ENCODE peak calls at places on chromosomes 6 and 20, in eight cellular contexts. W is uterus, O is HFF-Myc, A is IMR-90, K is adrenal gland, Q is Peyer's patch, R is lower leg skin, M is HepG2. G is an unnamed sample.

GRCh38 chr6:16168121-16168520 is 39.2 kb downstream of the MYLIP start:
- DNase-seq in M (no peak), W (no peak), K (no peak), A (no peak), R (no peak), Q (no peak), O (no peak), G (no peak)

GRCh38 chr6:144647406-144647964 is 362.4 kb downstream of the UTRN start:
- DNase-seq in O (no peak), R (no peak), K (no peak), Q (no peak), M (peak; percentile 46), W (no peak), A (no peak), G (no peak)

GRCh38 chr6:169101981-169102380 is 151.7 kb downstream of the THBS2 start:
- DNase-seq in R (peak; percentile 24), O (peak; percentile 9), W (no peak), K (no peak), A (peak; percentile 37), M (no peak), Q (no peak), G (no peak)

GRCh38 chr20:43037605-43038309 is 151.9 kb downstream of the PTPRT start:
- DNase-seq in O (no peak), A (no peak), W (no peak), R (no peak), Q (no peak), K (no peak), M (no peak), G (no peak)

GRCh38 chr6:11796819-11797218 is 18.2 kb upstream of the ADTRP start:
- DNase-seq in K (no peak), M (no peak), W (no peak), O (no peak), R (no peak), A (no peak), Q (no peak), G (no peak)

GRCh38 chr20:36472656-36473071 is 68.7 kb upstream of the MYL9 start:
- DNase-seq in M (no peak), Q (peak; percentile 79), W (peak; percentile 55), A (no peak), R (peak; percentile 68), O (no peak), K (no peak), G (peak; percentile 65)

GRCh38 chr6:166259296-166259977 is 48.8 kb downstream of the PRR18 start:
- DNase-seq in M (no peak), O (no peak), R (no peak), K (no peak), A (no peak), Q (peak; percentile 66), W (no peak), G (no peak)

GRCh38 chr6:11585426-11586016 is 48.0 kb downstream of the TMEM170B start:
- DNase-seq in Q (no peak), W (no peak), O (peak; percentile 27), K (no peak), R (no peak), A (peak; percentile 79), M (peak; percentile 55), G (peak; percentile 81)

GRCh38 chr6:33492093-33492492 is 37.7 kb downstream of the ZBTB9 start:
- DNase-seq in R (no peak), O (no peak), Q (no peak), W (no peak), A (no peak), K (no peak), M (no peak), G (no peak)

GRCh38 chr6:89954721-89955148 is 60.5 kb downstream of the GJA10 start:
- DNase-seq in O (no peak), R (no peak), K (no peak), Q (no peak), M (no peak), W (no peak), A (peak; percentile 17), G (no peak)

GRCh38 chr6:36590237-36590636 is 3.9 kb upstream of the SRSF3 start:
- DNase-seq in K (no peak), A (peak; percentile 86), M (peak; percentile 57), Q (peak; percentile 54), R (no peak), O (no peak), W (no peak), G (peak; percentile 92)

GRCh38 chr6:135922170-135922569 is 70.7 kb downstream of the PDE7B start:
- DNase-seq in Q (no peak), M (no peak), W (peak; percentile 51), K (peak; percentile 21), R (no peak), O (peak; percentile 88), A (peak; percentile 98), G (peak; percentile 46)

GRCh38 chr6:36120539-36120938 is 9.8 kb upstream of the MAPK13 start:
- DNase-seq in W (no peak), K (no peak), O (no peak), Q (peak; percentile 88), A (no peak), R (no peak), M (no peak), G (no peak)

DNA sequence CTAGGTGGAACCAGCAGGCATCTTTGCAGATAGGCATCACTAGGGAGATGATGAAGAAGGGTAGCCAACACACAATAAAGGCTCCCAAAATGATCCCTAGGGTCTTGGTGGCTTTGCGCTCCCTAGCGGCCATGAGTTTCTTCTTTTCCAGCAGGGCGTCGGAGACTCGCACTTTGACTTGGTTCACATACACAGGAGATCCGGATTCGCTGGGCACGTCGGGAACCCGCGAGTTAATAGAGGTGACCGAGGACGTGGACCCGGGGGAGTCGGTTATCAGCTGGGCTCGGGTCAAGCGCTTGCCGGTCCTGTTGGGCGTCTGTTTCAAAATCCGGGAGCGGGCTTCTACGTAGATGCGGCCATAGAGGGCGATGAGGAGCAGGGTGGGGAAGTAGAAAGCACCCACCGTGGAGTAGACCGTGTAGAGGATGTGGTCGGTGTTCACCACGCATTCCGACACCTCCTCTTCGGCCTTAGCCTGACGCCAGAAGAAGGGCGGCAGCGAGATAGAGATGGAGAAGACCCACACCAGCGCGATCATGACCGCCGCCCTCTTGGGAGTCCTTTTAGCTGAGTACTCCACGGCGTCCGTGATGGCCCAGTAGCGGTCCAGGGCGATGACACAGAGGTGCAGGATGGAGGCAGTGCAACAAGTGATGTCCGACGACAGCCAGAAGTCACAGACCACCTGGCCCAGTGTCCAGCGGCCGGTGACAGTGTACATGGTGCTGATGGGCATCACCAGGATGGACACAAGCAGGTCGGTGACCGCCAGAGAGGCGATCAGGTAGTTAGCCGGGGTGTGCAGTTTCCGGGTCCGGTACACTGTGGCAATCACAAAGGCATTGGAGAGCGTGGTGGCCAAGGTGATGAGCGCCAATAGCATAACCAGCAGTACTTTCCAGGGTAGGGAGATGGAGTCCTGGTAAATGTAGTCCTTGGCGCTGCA is 658 bp downstream of the HTR1B start:
- DNase-seq in W (no peak), M (no peak), Q (no peak), K (peak; percentile 14), R (no peak), A (no peak), O (no peak), G (no peak)
- H3K4me3 ChIP-seq in W (peak overlapping the region; percentile 6), M (no peak overlapping the region), Q (no peak overlapping the region), K (no peak overlapping the region), R (no peak overlapping the region), A (peak overlapping the region; percentile 48), O (peak overlapping the region; percentile 51), G (peak overlapping the region; percentile 64)

GRCh38 chr20:15061955-15062354 is 724.5 kb upstream of the FLRT3 start:
- DNase-seq in M (peak; percentile 97), R (no peak), K (no peak), W (no peak), O (no peak), Q (no peak), A (no peak), G (no peak)
- TF ChIP-seq CTCF in M (peak; percentile 42), R (no peak), K (no peak), W (no peak), O (no peak), Q (no peak), A (no peak), G (no peak)

GRCh38 chr20:37703338-37703660 is 9.5 kb downstream of the CTNNBL1 start:
- DNase-seq in Q (no peak), O (no peak), W (no peak), A (no peak), K (no peak), R (no peak), M (no peak), G (no peak)
- H3K4me3 ChIP-seq in Q (no peak overlapping the region), O (no peak overlapping the region), W (no peak overlapping the region), A (no peak overlapping the region), K (no peak overlapping the region), R (no peak overlapping the region), M (no peak overlapping the region), G (no peak overlapping the region)

GRCh38 chr6:141077355-141078333 is 1055.1 kb upstream of the GJE1 start:
- DNase-seq in M (peak; percentile 80), W (no peak), R (no peak), A (no peak), K (no peak), O (peak; percentile 11), Q (no peak), G (peak; percentile 2)
- TF ChIP-seq CTCF in M (peak; percentile 58), W (no peak), R (no peak), A (peak; percentile 21), K (no peak), O (peak; percentile 36), Q (no peak), G (peak; percentile 38)

GRCh38 chr20:4605166-4605565 is 116.5 kb upstream of the PRND start:
- DNase-seq in O (no peak), A (no peak), W (no peak), R (no peak), M (no peak), K (no peak), Q (no peak), G (no peak)

GRCh38 chr20:4603724-4604123 is 118.0 kb upstream of the PRND start:
- DNase-seq in K (no peak), Q (no peak), M (no peak), W (no peak), A (peak; percentile 90), R (no peak), O (no peak), G (no peak)

GRCh38 chr20:4604580-4604979 is 117.1 kb upstream of the PRND start:
- DNase-seq in O (no peak), K (no peak), A (no peak), R (no peak), M (no peak), W (no peak), Q (no peak), G (no peak)

GRCh38 chr20:4602297-4602631 is 119.4 kb upstream of the PRND start:
- DNase-seq in Q (no peak), M (no peak), W (no peak), K (no peak), A (peak; percentile 58), R (no peak), O (no peak), G (no peak)

DNA sequence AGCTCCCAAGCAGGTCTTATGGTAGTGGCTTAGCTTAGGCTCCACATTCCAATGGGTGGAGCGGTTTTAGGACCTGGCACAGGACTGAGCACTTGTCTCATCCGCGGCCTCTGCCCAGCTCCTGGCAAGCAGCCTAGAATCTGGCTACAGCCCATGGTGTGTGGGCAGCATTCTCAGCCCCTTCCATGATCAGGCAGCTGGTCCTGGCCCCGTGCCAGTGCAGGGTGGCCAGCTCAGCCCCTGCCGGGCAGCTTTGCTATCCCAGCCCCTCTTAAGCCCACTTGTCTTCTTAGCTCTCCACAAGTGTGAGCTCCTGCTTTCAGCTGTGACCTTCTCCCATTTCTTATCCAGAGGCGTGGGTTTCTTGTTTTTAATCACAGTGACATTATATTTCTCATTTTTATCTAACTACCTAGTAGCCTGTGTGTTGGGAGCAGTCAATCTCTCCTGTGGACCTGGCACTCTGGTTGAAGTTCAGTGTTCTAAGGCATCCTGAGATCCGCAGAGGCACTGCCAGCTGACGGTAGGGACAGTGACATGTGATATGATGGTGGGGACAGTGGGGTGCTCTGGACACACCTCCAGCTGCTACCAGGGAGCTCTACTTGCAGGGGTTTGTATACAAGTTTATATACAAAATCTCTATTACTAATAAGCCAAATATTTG is 119.9 kb upstream of the PRND start:
- DNase-seq in A (no peak), W (peak; percentile 52), M (no peak), Q (no peak), K (peak; percentile 26), O (no peak), R (no peak), G (peak; percentile 52)
- H3K4me3 ChIP-seq in A (no peak overlapping the region), W (no peak overlapping the region), M (no peak overlapping the region), Q (no peak overlapping the region), K (no peak overlapping the region), O (no peak overlapping the region), R (no peak overlapping the region), G (no peak overlapping the region)

G was measured in osteoblast.